ENCODE peak calls at places on chromosomes 7 and 10, in four cellular contexts. One of them, this sample, is unnamed.

GRCh38 chr7:129825005-129825553 is 127.7 kb downstream of the UBE2H start:
- DNase-seq in HepG2: peak; percentile 78
- DNase-seq in H1: peak; percentile 91
- DNase-seq in GM12878: no peak
- DNase-seq in this sample: peak; percentile 85

GRCh38 chr10:19921300-19922140 is 105.3 kb downstream of the PLXDC2 start:
- DNase-seq in HepG2: no peak
- DNase-seq in H1: no peak
- DNase-seq in GM12878: no peak
- DNase-seq in this sample: no peak

GRCh38 chr7:106736508-106737201 is 75.7 kb upstream of the CCDC71L start:
- DNase-seq in HepG2: peak; percentile 28
- DNase-seq in H1: peak; percentile 60
- DNase-seq in GM12878: peak; percentile 48
- DNase-seq in this sample: peak; percentile 75

GRCh38 chr7:82945480-82945879 is 217.2 kb downstream of the PCLO start:
- DNase-seq in HepG2: no peak
- DNase-seq in H1: no peak
- DNase-seq in GM12878: no peak
- DNase-seq in this sample: no peak

GRCh38 chr10:79057481-79058275 is 11.1 kb upstream of the ZMIZ1 start:
- DNase-seq in HepG2: no peak
- DNase-seq in H1: no peak
- DNase-seq in GM12878: no peak
- DNase-seq in this sample: no peak

GRCh38 chr10:127739908-127740307 is 2.9 kb downstream of the FOXI2 start:
- DNase-seq in HepG2: no peak
- DNase-seq in H1: no peak
- DNase-seq in GM12878: no peak
- DNase-seq in this sample: no peak

GRCh38 chr7:30659312-30659711 is 22.9 kb downstream of the CRHR2 start:
- DNase-seq in HepG2: no peak
- DNase-seq in H1: no peak
- DNase-seq in GM12878: no peak
- DNase-seq in this sample: no peak

GRCh38 chr7:28984631-28985030 is 26.5 kb upstream of the TRIL start:
- DNase-seq in HepG2: no peak
- DNase-seq in H1: no peak
- DNase-seq in GM12878: no peak
- DNase-seq in this sample: peak; percentile 11

GRCh38 chr7:109009636-109010035 is 440.0 kb downstream of the DNAJB9 start:
- DNase-seq in HepG2: no peak
- DNase-seq in H1: no peak
- DNase-seq in GM12878: no peak
- DNase-seq in this sample: no peak

GRCh38 chr10:11899067-11899876 is 76.1 kb downstream of the PROSER2 start:
- DNase-seq in HepG2: no peak
- DNase-seq in H1: no peak
- DNase-seq in GM12878: no peak
- DNase-seq in this sample: no peak

GRCh38 chr10:76968483-76968882 is 669.1 kb downstream of the KCNMA1 start:
- DNase-seq in HepG2: no peak
- DNase-seq in H1: no peak
- DNase-seq in GM12878: no peak
- DNase-seq in this sample: no peak

GRCh38 chr7:128042027-128042426 is 10.8 kb upstream of the LRRC4 start:
- DNase-seq in HepG2: no peak
- DNase-seq in H1: no peak
- DNase-seq in GM12878: no peak
- DNase-seq in this sample: no peak

GRCh38 chr7:98771519-98772241 is 98.1 kb downstream of the TMEM130 start:
- DNase-seq in HepG2: peak; percentile 42
- DNase-seq in H1: no peak
- DNase-seq in GM12878: peak; percentile 35
- DNase-seq in this sample: no peak

GRCh38 chr7:151083071-151083823 is at the start of gene TMUB1:
- DNase-seq in HepG2: peak; percentile 50
- DNase-seq in H1: peak; percentile 87
- DNase-seq in GM12878: no peak
- DNase-seq in this sample: peak; percentile 80

GRCh38 chr7:149329265-149329664 is 67.3 kb downstream of the ZNF783 start:
- DNase-seq in HepG2: peak; percentile 30
- DNase-seq in H1: no peak
- DNase-seq in GM12878: no peak
- DNase-seq in this sample: no peak

GRCh38 chr7:132049462-132050304 is 493.3 kb upstream of the PODXL start:
- DNase-seq in HepG2: peak; percentile 18
- DNase-seq in H1: peak; percentile 86
- DNase-seq in GM12878: no peak
- DNase-seq in this sample: peak; percentile 50

GRCh38 chr10:125761961-125762360 is 13.7 kb downstream of the MMP21 start:
- DNase-seq in HepG2: no peak
- DNase-seq in H1: no peak
- DNase-seq in GM12878: no peak
- DNase-seq in this sample: no peak

GRCh38 chr10:114626841-114627240 is 31.2 kb downstream of the ABLIM1 start:
- DNase-seq in HepG2: no peak
- DNase-seq in H1: no peak
- DNase-seq in GM12878: no peak
- DNase-seq in this sample: no peak

GRCh38 chr10:90308223-90308622 is 549.6 kb downstream of the HTR7 start:
- DNase-seq in HepG2: no peak
- DNase-seq in H1: no peak
- DNase-seq in GM12878: no peak
- DNase-seq in this sample: no peak

GRCh38 chr7:4200546-4201094 is 481.5 kb upstream of the FOXK1 start:
- DNase-seq in HepG2: no peak
- DNase-seq in H1: no peak
- DNase-seq in GM12878: no peak
- DNase-seq in this sample: no peak

GRCh38 chr7:151172273-151173141 is 5.0 kb upstream of the GBX1 start:
- DNase-seq in HepG2: peak; percentile 53
- DNase-seq in H1: peak; percentile 93
- DNase-seq in GM12878: no peak
- DNase-seq in this sample: peak; percentile 90

GRCh38 chr7:87004956-87005355 is 54.5 kb downstream of the ELAPOR2 start:
- DNase-seq in HepG2: no peak
- DNase-seq in H1: no peak
- DNase-seq in GM12878: no peak
- DNase-seq in this sample: no peak

GRCh38 chr10:16581202-16581601 is 59.5 kb upstream of the C1QL3 start:
- DNase-seq in HepG2: no peak
- DNase-seq in H1: no peak
- DNase-seq in GM12878: no peak
- DNase-seq in this sample: no peak

GRCh38 chr10:132467464-132468149 is 70.0 kb upstream of the INPP5A start:
- DNase-seq in HepG2: no peak
- DNase-seq in H1: peak; percentile 75
- DNase-seq in GM12878: no peak
- DNase-seq in this sample: no peak

GRCh38 chr10:111186385-111186784 is 109.6 kb downstream of the ADRA2A start:
- DNase-seq in HepG2: no peak
- DNase-seq in H1: no peak
- DNase-seq in GM12878: no peak
- DNase-seq in this sample: no peak

GRCh38 chr7:140924019-140924820 is 509 bp downstream of the BRAF start:
- DNase-seq in HepG2: peak; percentile 65
- DNase-seq in H1: peak; percentile 86
- DNase-seq in GM12878: peak; percentile 50
- DNase-seq in this sample: peak; percentile 90

GRCh38 chr7:1176891-1177373 is 16.9 kb upstream of the ZFAND2A start:
- DNase-seq in HepG2: peak; percentile 39
- DNase-seq in H1: peak; percentile 97
- DNase-seq in GM12878: peak; percentile 15
- DNase-seq in this sample: peak; percentile 81

GRCh38 chr10:119408969-119409371 is 133.5 kb downstream of the RGS10 start:
- DNase-seq in HepG2: peak; percentile 44
- DNase-seq in H1: no peak
- DNase-seq in GM12878: no peak
- DNase-seq in this sample: no peak

GRCh38 chr7:4241791-4242190 is 440.3 kb upstream of the FOXK1 start:
- DNase-seq in HepG2: no peak
- DNase-seq in H1: peak; percentile 73
- DNase-seq in GM12878: no peak
- DNase-seq in this sample: no peak

GRCh38 chr7:111561659-111561908 is 708 bp downstream of the IMMP2L start:
- DNase-seq in HepG2: no peak
- DNase-seq in H1: peak; percentile 52
- DNase-seq in GM12878: no peak
- DNase-seq in this sample: no peak

GRCh38 chr10:91389636-91390512 is 20.3 kb upstream of the HECTD2 start:
- DNase-seq in HepG2: peak; percentile 54
- DNase-seq in H1: no peak
- DNase-seq in GM12878: no peak
- DNase-seq in this sample: peak; percentile 27

GRCh38 chr10:79299397-79300370 is 47.6 kb upstream of the PPIF start:
- DNase-seq in HepG2: no peak
- DNase-seq in H1: no peak
- DNase-seq in GM12878: no peak
- DNase-seq in this sample: no peak

GRCh38 chr10:132909491-132910071 is 32.8 kb downstream of the CFAP46 start:
- DNase-seq in HepG2: no peak
- DNase-seq in H1: no peak
- DNase-seq in GM12878: no peak
- DNase-seq in this sample: no peak

GRCh38 chr10:48634198-48634983 is 29.5 kb upstream of the ARHGAP22 start:
- DNase-seq in HepG2: no peak
- DNase-seq in H1: no peak
- DNase-seq in GM12878: peak; percentile 91
- DNase-seq in this sample: no peak

GRCh38 chr10:43137701-43137970 is 609 bp upstream of the CSGALNACT2 start:
- DNase-seq in HepG2: peak; percentile 18
- DNase-seq in H1: peak; percentile 69
- DNase-seq in GM12878: no peak
- DNase-seq in this sample: peak; percentile 61

GRCh38 chr7:155323001-155323638 is 25.4 kb downstream of the INSIG1 start:
- DNase-seq in HepG2: no peak
- DNase-seq in H1: no peak
- DNase-seq in GM12878: no peak
- DNase-seq in this sample: no peak

GRCh38 chr10:48506147-48506917 is 98.5 kb downstream of the ARHGAP22 start:
- DNase-seq in HepG2: peak; percentile 88
- DNase-seq in H1: peak; percentile 31
- DNase-seq in GM12878: no peak
- DNase-seq in this sample: peak; percentile 95

GRCh38 chr10:74704629-74705360 is 121.6 kb upstream of the KAT6B start:
- DNase-seq in HepG2: peak; percentile 26
- DNase-seq in H1: no peak
- DNase-seq in GM12878: no peak
- DNase-seq in this sample: no peak
- TF ChIP-seq HDAC6 in HepG2: no peak
- TF ChIP-seq HDAC6 in H1: no peak
- TF ChIP-seq HDAC6 in GM12878: no peak
- TF ChIP-seq HDAC6 in this sample: no peak

GRCh38 chr7:27603813-27604212 is 58.9 kb downstream of the HIBADH start:
- DNase-seq in HepG2: peak; percentile 14
- DNase-seq in H1: no peak
- DNase-seq in GM12878: no peak
- DNase-seq in this sample: no peak
- H3K4me1 ChIP-seq in HepG2: peaks cover 71% of the 10 kb centered on the region
- H3K4me1 ChIP-seq in H1: no peaks in the 10 kb centered on the region
- H3K4me1 ChIP-seq in GM12878: no peaks in the 10 kb centered on the region
- H3K4me1 ChIP-seq in this sample: no peaks in the 10 kb centered on the region

GRCh38 chr10:24973163-24973562 is 20.8 kb upstream of the PRTFDC1 start:
- DNase-seq in HepG2: peak; percentile 72
- DNase-seq in H1: no peak
- DNase-seq in GM12878: no peak
- DNase-seq in this sample: no peak
- TF ChIP-seq HDAC6 in HepG2: no peak
- TF ChIP-seq HDAC6 in H1: no peak
- TF ChIP-seq HDAC6 in GM12878: no peak
- TF ChIP-seq HDAC6 in this sample: no peak

DNA sequence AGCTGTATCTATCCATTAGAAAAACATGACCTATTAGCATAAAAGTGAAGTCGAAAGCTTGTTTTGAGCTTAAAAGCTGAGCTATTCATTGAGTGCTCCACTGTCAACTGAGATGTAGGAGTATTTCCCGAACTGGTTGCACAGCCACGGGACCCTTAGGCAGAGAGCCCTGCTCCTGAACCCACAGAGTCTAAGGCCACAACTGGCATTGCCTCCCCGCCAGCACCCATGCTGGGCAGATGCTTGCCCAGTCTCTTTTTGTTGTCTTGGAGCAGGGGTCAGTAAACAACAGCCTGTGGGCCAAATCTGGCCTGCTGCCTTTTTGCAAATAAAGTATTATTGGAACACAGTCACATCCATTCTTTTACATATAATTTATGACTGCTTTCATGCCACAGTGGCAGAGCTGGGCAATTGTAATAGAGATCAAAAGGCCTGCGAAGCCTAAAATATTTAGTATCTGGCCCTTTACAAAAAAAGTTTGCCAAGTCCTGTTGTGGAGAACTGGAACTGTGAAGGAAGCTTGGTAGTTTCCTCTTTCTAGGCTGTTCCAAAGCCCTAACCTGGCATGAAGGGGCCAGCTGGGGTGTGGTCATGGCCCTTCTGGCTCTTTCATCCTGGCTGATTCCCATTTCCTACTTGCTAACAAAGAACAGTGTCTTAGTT is 58.4 kb upstream of the WAPL start:
- DNase-seq in HepG2: no peak
- DNase-seq in H1: no peak
- DNase-seq in GM12878: no peak
- DNase-seq in this sample: no peak
- H3K4me1 ChIP-seq in HepG2: peaks cover 12% of the 10 kb centered on the region
- H3K4me1 ChIP-seq in H1: no peaks in the 10 kb centered on the region
- H3K4me1 ChIP-seq in GM12878: no peaks in the 10 kb centered on the region
- H3K4me1 ChIP-seq in this sample: no peaks in the 10 kb centered on the region

DNA sequence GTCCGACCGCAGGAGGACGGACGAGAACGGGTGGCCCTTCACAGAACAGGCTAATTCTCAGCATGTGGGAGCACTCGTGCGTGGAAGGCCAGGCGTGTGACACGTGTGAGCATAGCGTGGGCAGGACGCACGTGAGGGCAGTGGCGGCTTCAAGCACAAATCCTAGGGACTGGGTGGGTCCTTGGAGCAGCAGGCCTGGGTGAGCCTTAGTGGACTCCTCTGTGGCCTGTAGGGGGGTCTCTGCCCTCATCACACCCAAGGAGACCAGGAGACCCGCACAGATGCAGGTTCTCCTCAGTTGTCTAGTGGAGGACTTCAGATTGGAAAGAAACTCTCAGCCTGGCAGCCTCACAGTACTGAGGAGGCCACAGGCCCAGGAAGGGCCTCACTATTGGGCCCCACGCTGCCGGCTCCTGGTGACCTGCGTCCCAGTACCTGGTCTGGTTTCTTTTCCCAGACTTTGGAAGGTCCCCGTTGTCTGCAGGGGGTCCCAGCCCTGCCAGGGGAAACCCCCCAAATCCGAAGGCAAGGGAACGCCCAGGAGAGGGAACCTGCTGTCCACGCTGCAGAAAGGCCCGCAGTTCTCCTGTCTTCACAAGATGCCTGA is 49.1 kb upstream of the FAM20C start:
- DNase-seq in HepG2: no peak
- DNase-seq in H1: no peak
- DNase-seq in GM12878: no peak
- DNase-seq in this sample: no peak
- TF ChIP-seq HDAC6 in HepG2: no peak
- TF ChIP-seq HDAC6 in H1: no peak
- TF ChIP-seq HDAC6 in GM12878: no peak
- TF ChIP-seq HDAC6 in this sample: no peak

This sample was measured in K562.